ENCODE peak calls at places on chromosomes 12 and 14, in nine cellular contexts. One of them, this sample, is unnamed. For H3K36me3 and H3K27me3, the result is how much of the 10 kb centered on the place peaks cover.

GRCh38 chr14:104102282-104102914 is 16.9 kb downstream of the ASPG start:
- DNase-seq in adrenal gland: no peak
- DNase-seq in mammary epithelial cell: no peak
- DNase-seq in right lobe of liver: no peak
- DNase-seq in GM23338: no peak
- DNase-seq in tibial artery: no peak
- DNase-seq in neuronal stem cell: no peak
- DNase-seq in esophagus squamous epithelium: no peak
- DNase-seq in CD8-positive, alpha-beta memory T cell: no peak
- DNase-seq in this sample: no peak

GRCh38 chr14:25049559-25050493 is at the start of gene STXBP6:
- DNase-seq in adrenal gland: peak
- DNase-seq in mammary epithelial cell: peak
- DNase-seq in right lobe of liver: peak
- DNase-seq in GM23338: peak
- DNase-seq in tibial artery: peak
- DNase-seq in neuronal stem cell: peak
- DNase-seq in esophagus squamous epithelium: no peak
- DNase-seq in CD8-positive, alpha-beta memory T cell: no peak
- DNase-seq in this sample: no peak

GRCh38 chr12:24902521-24903304 is 46.2 kb downstream of the BCAT1 start:
- DNase-seq in adrenal gland: no peak
- DNase-seq in mammary epithelial cell: peak
- DNase-seq in right lobe of liver: peak
- DNase-seq in GM23338: peak
- DNase-seq in tibial artery: no peak
- DNase-seq in neuronal stem cell: no peak
- DNase-seq in esophagus squamous epithelium: no peak
- DNase-seq in CD8-positive, alpha-beta memory T cell: no peak
- DNase-seq in this sample: no peak

GRCh38 chr14:51367600-51367931 is 127.5 kb downstream of the TMX1 start:
- DNase-seq in adrenal gland: no peak
- DNase-seq in mammary epithelial cell: peak
- DNase-seq in right lobe of liver: no peak
- DNase-seq in GM23338: no peak
- DNase-seq in tibial artery: no peak
- DNase-seq in neuronal stem cell: no peak
- DNase-seq in esophagus squamous epithelium: no peak
- DNase-seq in CD8-positive, alpha-beta memory T cell: no peak
- DNase-seq in this sample: no peak

GRCh38 chr12:129614221-129614885 is 289.5 kb downstream of the TMEM132D start:
- DNase-seq in adrenal gland: no peak
- DNase-seq in mammary epithelial cell: no peak
- DNase-seq in right lobe of liver: no peak
- DNase-seq in GM23338: no peak
- DNase-seq in tibial artery: no peak
- DNase-seq in neuronal stem cell: no peak
- DNase-seq in esophagus squamous epithelium: no peak
- DNase-seq in CD8-positive, alpha-beta memory T cell: no peak
- DNase-seq in this sample: no peak

GRCh38 chr12:58342736-58343135 is 401.4 kb downstream of the ATP23 start:
- DNase-seq in adrenal gland: no peak
- DNase-seq in mammary epithelial cell: no peak
- DNase-seq in right lobe of liver: no peak
- DNase-seq in GM23338: no peak
- DNase-seq in tibial artery: no peak
- DNase-seq in neuronal stem cell: no peak
- DNase-seq in esophagus squamous epithelium: no peak
- DNase-seq in CD8-positive, alpha-beta memory T cell: no peak
- DNase-seq in this sample: no peak

GRCh38 chr14:73896521-73896920 is 9.9 kb downstream of the ZNF410 start:
- DNase-seq in adrenal gland: no peak
- DNase-seq in mammary epithelial cell: no peak
- DNase-seq in right lobe of liver: no peak
- DNase-seq in GM23338: no peak
- DNase-seq in tibial artery: no peak
- DNase-seq in neuronal stem cell: no peak
- DNase-seq in esophagus squamous epithelium: no peak
- DNase-seq in CD8-positive, alpha-beta memory T cell: no peak
- DNase-seq in this sample: no peak

GRCh38 chr12:27012239-27012981 is 1.8 kb downstream of the TM7SF3 start:
- DNase-seq in adrenal gland: no peak
- DNase-seq in mammary epithelial cell: peak
- DNase-seq in right lobe of liver: no peak
- DNase-seq in GM23338: no peak
- DNase-seq in tibial artery: no peak
- DNase-seq in neuronal stem cell: no peak
- DNase-seq in esophagus squamous epithelium: no peak
- DNase-seq in CD8-positive, alpha-beta memory T cell: no peak
- DNase-seq in this sample: no peak

GRCh38 chr12:67441736-67442346 is 172.7 kb downstream of the CAND1 start:
- DNase-seq in adrenal gland: peak
- DNase-seq in mammary epithelial cell: peak
- DNase-seq in right lobe of liver: peak
- DNase-seq in GM23338: peak
- DNase-seq in tibial artery: peak
- DNase-seq in neuronal stem cell: peak
- DNase-seq in esophagus squamous epithelium: peak
- DNase-seq in CD8-positive, alpha-beta memory T cell: peak
- DNase-seq in this sample: peak

GRCh38 chr14:69543341-69544249 is 31.1 kb downstream of the CCDC177 start:
- DNase-seq in adrenal gland: peak
- DNase-seq in mammary epithelial cell: peak
- DNase-seq in right lobe of liver: peak
- DNase-seq in GM23338: peak
- DNase-seq in tibial artery: peak
- DNase-seq in neuronal stem cell: no peak
- DNase-seq in esophagus squamous epithelium: peak
- DNase-seq in CD8-positive, alpha-beta memory T cell: no peak
- DNase-seq in this sample: no peak

GRCh38 chr12:53051058-53051880 is 1.4 kb downstream of the TNS2 start:
- DNase-seq in adrenal gland: peak
- DNase-seq in mammary epithelial cell: no peak
- DNase-seq in right lobe of liver: peak
- DNase-seq in GM23338: no peak
- DNase-seq in tibial artery: peak
- DNase-seq in neuronal stem cell: no peak
- DNase-seq in esophagus squamous epithelium: no peak
- DNase-seq in CD8-positive, alpha-beta memory T cell: no peak
- DNase-seq in this sample: no peak
- H3K4me3 ChIP-seq in adrenal gland: peak
- H3K4me3 ChIP-seq in mammary epithelial cell: no peak
- H3K4me3 ChIP-seq in right lobe of liver: peak
- H3K4me3 ChIP-seq in GM23338: peak
- H3K4me3 ChIP-seq in tibial artery: peak
- H3K4me3 ChIP-seq in neuronal stem cell: no peak
- H3K4me3 ChIP-seq in esophagus squamous epithelium: peak
- H3K4me3 ChIP-seq in CD8-positive, alpha-beta memory T cell: no peak
- H3K4me3 ChIP-seq in this sample: no peak

GRCh38 chr12:109989380-109989779 is 6.8 kb downstream of the GIT2 start:
- DNase-seq in adrenal gland: no peak
- DNase-seq in mammary epithelial cell: no peak
- DNase-seq in right lobe of liver: no peak
- DNase-seq in GM23338: no peak
- DNase-seq in tibial artery: no peak
- DNase-seq in neuronal stem cell: no peak
- DNase-seq in esophagus squamous epithelium: no peak
- DNase-seq in CD8-positive, alpha-beta memory T cell: no peak
- DNase-seq in this sample: no peak
- H3K36me3 ChIP-seq in adrenal gland: half or more
- H3K36me3 ChIP-seq in mammary epithelial cell: under half
- H3K36me3 ChIP-seq in right lobe of liver: half or more
- H3K36me3 ChIP-seq in GM23338: under half
- H3K36me3 ChIP-seq in tibial artery: half or more
- H3K36me3 ChIP-seq in neuronal stem cell: under half
- H3K36me3 ChIP-seq in esophagus squamous epithelium: half or more
- H3K36me3 ChIP-seq in CD8-positive, alpha-beta memory T cell: under half
- H3K36me3 ChIP-seq in this sample: under half

GRCh38 chr12:112573151-112573550 is 154.4 kb downstream of the PTPN11 start:
- DNase-seq in adrenal gland: no peak
- DNase-seq in mammary epithelial cell: no peak
- DNase-seq in right lobe of liver: no peak
- DNase-seq in GM23338: no peak
- DNase-seq in tibial artery: no peak
- DNase-seq in neuronal stem cell: no peak
- DNase-seq in esophagus squamous epithelium: no peak
- DNase-seq in CD8-positive, alpha-beta memory T cell: no peak
- DNase-seq in this sample: no peak

GRCh38 chr12:112574896-112575558 is 156.3 kb downstream of the PTPN11 start:
- DNase-seq in adrenal gland: no peak
- DNase-seq in mammary epithelial cell: no peak
- DNase-seq in right lobe of liver: no peak
- DNase-seq in GM23338: no peak
- DNase-seq in tibial artery: no peak
- DNase-seq in neuronal stem cell: no peak
- DNase-seq in esophagus squamous epithelium: no peak
- DNase-seq in CD8-positive, alpha-beta memory T cell: no peak
- DNase-seq in this sample: no peak

GRCh38 chr12:112575559-112576067 is 156.9 kb downstream of the PTPN11 start:
- DNase-seq in adrenal gland: no peak
- DNase-seq in mammary epithelial cell: no peak
- DNase-seq in right lobe of liver: no peak
- DNase-seq in GM23338: no peak
- DNase-seq in tibial artery: no peak
- DNase-seq in neuronal stem cell: no peak
- DNase-seq in esophagus squamous epithelium: no peak
- DNase-seq in CD8-positive, alpha-beta memory T cell: no peak
- DNase-seq in this sample: no peak

DNA sequence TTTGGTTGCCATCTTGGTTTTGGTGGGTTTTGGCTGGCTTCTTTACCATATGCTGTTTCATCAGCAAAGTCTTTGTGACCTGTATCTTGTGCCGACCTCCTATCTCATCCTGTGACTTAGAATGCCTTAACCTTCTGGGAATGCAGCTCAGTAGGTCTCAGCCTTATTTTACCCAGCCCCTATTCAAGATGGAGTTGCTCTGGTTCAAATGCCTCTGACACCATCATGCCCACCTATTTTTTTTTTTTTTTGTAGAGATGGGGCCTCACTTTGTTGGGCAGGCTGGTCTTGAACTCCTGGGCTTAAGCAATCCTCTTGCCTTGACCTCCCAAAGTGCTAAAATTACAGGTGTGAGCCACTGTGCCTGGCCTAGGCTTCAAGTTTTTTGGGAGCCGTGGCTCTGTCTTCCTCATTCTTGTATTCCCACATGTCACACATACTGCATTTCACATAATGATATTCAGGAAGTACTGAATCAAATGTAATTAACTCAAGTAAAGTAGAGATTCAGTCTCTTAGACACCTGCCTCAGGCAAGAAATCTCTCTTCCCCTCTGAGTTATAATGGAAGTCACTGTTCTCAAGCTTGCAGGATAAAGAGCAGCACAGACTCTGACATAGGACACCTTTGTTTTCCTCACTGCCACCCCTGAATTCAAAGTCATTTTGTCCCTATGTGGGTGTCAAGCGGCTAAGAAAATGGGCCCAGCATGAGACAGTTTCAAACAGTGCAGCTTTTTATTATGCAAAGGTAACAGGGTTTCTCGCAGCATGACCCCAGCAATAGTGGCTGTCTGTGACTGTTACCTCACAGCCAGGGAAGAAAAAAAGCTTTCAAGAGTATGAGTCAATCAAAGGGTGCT is 159.0 kb downstream of the PTPN11 start:
- DNase-seq in adrenal gland: no peak
- DNase-seq in mammary epithelial cell: no peak
- DNase-seq in right lobe of liver: no peak
- DNase-seq in GM23338: peak
- DNase-seq in tibial artery: no peak
- DNase-seq in neuronal stem cell: no peak
- DNase-seq in esophagus squamous epithelium: no peak
- DNase-seq in CD8-positive, alpha-beta memory T cell: no peak
- DNase-seq in this sample: no peak
- H3K27me3 ChIP-seq in adrenal gland: under half
- H3K27me3 ChIP-seq in mammary epithelial cell: under half
- H3K27me3 ChIP-seq in right lobe of liver: under half
- H3K27me3 ChIP-seq in GM23338: half or more
- H3K27me3 ChIP-seq in tibial artery: under half
- H3K27me3 ChIP-seq in neuronal stem cell: under half
- H3K27me3 ChIP-seq in esophagus squamous epithelium: under half
- H3K27me3 ChIP-seq in CD8-positive, alpha-beta memory T cell: under half
- H3K27me3 ChIP-seq in this sample: under half

GRCh38 chr12:85157023-85157626 is 121.0 kb downstream of the LRRIQ1 start:
- DNase-seq in adrenal gland: no peak
- DNase-seq in mammary epithelial cell: no peak
- DNase-seq in right lobe of liver: no peak
- DNase-seq in GM23338: peak
- DNase-seq in tibial artery: no peak
- DNase-seq in neuronal stem cell: no peak
- DNase-seq in esophagus squamous epithelium: no peak
- DNase-seq in CD8-positive, alpha-beta memory T cell: no peak
- DNase-seq in this sample: no peak
- H3K4me3 ChIP-seq in adrenal gland: no peak
- H3K4me3 ChIP-seq in mammary epithelial cell: no peak
- H3K4me3 ChIP-seq in right lobe of liver: no peak
- H3K4me3 ChIP-seq in GM23338: no peak
- H3K4me3 ChIP-seq in tibial artery: no peak
- H3K4me3 ChIP-seq in neuronal stem cell: no peak
- H3K4me3 ChIP-seq in esophagus squamous epithelium: no peak
- H3K4me3 ChIP-seq in CD8-positive, alpha-beta memory T cell: no peak
- H3K4me3 ChIP-seq in this sample: no peak

GRCh38 chr12:56247923-56248322 is 10.3 kb downstream of the ANKRD52 start:
- DNase-seq in adrenal gland: no peak
- DNase-seq in mammary epithelial cell: no peak
- DNase-seq in right lobe of liver: no peak
- DNase-seq in GM23338: no peak
- DNase-seq in tibial artery: no peak
- DNase-seq in neuronal stem cell: no peak
- DNase-seq in esophagus squamous epithelium: no peak
- DNase-seq in CD8-positive, alpha-beta memory T cell: no peak
- DNase-seq in this sample: no peak

GRCh38 chr12:56244494-56244893 is 13.7 kb downstream of the ANKRD52 start:
- DNase-seq in adrenal gland: no peak
- DNase-seq in mammary epithelial cell: no peak
- DNase-seq in right lobe of liver: no peak
- DNase-seq in GM23338: no peak
- DNase-seq in tibial artery: no peak
- DNase-seq in neuronal stem cell: no peak
- DNase-seq in esophagus squamous epithelium: no peak
- DNase-seq in CD8-positive, alpha-beta memory T cell: no peak
- DNase-seq in this sample: no peak

GRCh38 chr12:56243731-56244181 is 13.9 kb downstream of the SLC39A5 start:
- DNase-seq in adrenal gland: peak
- DNase-seq in mammary epithelial cell: no peak
- DNase-seq in right lobe of liver: no peak
- DNase-seq in GM23338: no peak
- DNase-seq in tibial artery: no peak
- DNase-seq in neuronal stem cell: no peak
- DNase-seq in esophagus squamous epithelium: no peak
- DNase-seq in CD8-positive, alpha-beta memory T cell: no peak
- DNase-seq in this sample: no peak

GRCh38 chr12:56252649-56253048 is 5.5 kb downstream of the ANKRD52 start:
- DNase-seq in adrenal gland: no peak
- DNase-seq in mammary epithelial cell: no peak
- DNase-seq in right lobe of liver: no peak
- DNase-seq in GM23338: no peak
- DNase-seq in tibial artery: no peak
- DNase-seq in neuronal stem cell: no peak
- DNase-seq in esophagus squamous epithelium: no peak
- DNase-seq in CD8-positive, alpha-beta memory T cell: no peak
- DNase-seq in this sample: no peak

GRCh38 chr12:56248711-56249110 is 9.5 kb downstream of the ANKRD52 start:
- DNase-seq in adrenal gland: no peak
- DNase-seq in mammary epithelial cell: no peak
- DNase-seq in right lobe of liver: no peak
- DNase-seq in GM23338: no peak
- DNase-seq in tibial artery: no peak
- DNase-seq in neuronal stem cell: no peak
- DNase-seq in esophagus squamous epithelium: no peak
- DNase-seq in CD8-positive, alpha-beta memory T cell: no peak
- DNase-seq in this sample: no peak
- H3K36me3 ChIP-seq in adrenal gland: half or more
- H3K36me3 ChIP-seq in mammary epithelial cell: under half
- H3K36me3 ChIP-seq in right lobe of liver: half or more
- H3K36me3 ChIP-seq in GM23338: half or more
- H3K36me3 ChIP-seq in tibial artery: half or more
- H3K36me3 ChIP-seq in neuronal stem cell: half or more
- H3K36me3 ChIP-seq in esophagus squamous epithelium: half or more
- H3K36me3 ChIP-seq in CD8-positive, alpha-beta memory T cell: half or more
- H3K36me3 ChIP-seq in this sample: half or more